ENCODE peak calls at places on chromosomes 1 and 21, in seven cellular contexts. One of them, this sample, is unnamed.

GRCh38 chr1:38336961-38337360 is 290.4 kb upstream of the POU3F1 start:
- DNase-seq in A673: no peak
- DNase-seq in ovary: no peak
- DNase-seq in pancreas: no peak
- DNase-seq in heart right ventricle: no peak
- DNase-seq in transverse colon: no peak
- DNase-seq in heart left ventricle: no peak
- DNase-seq in this sample: no peak

GRCh38 chr21:15221799-15222386 is 157.1 kb upstream of the NRIP1 start:
- DNase-seq in A673: no peak
- DNase-seq in ovary: no peak
- DNase-seq in pancreas: peak; percentile 17
- DNase-seq in heart right ventricle: peak; percentile 15
- DNase-seq in transverse colon: peak; percentile 10
- DNase-seq in heart left ventricle: peak; percentile 74
- DNase-seq in this sample: peak; percentile 7

GRCh38 chr1:173297798-173298391 is 90.8 kb upstream of the TNFSF4 start:
- DNase-seq in A673: no peak
- DNase-seq in ovary: no peak
- DNase-seq in pancreas: no peak
- DNase-seq in heart right ventricle: no peak
- DNase-seq in transverse colon: no peak
- DNase-seq in heart left ventricle: no peak
- DNase-seq in this sample: no peak

GRCh38 chr1:34425785-34426184 is 249.1 kb downstream of the C1orf94 start:
- DNase-seq in A673: no peak
- DNase-seq in ovary: no peak
- DNase-seq in pancreas: no peak
- DNase-seq in heart right ventricle: no peak
- DNase-seq in transverse colon: no peak
- DNase-seq in heart left ventricle: no peak
- DNase-seq in this sample: no peak

GRCh38 chr1:27789511-27790154 is 16.6 kb downstream of the STX12 start:
- DNase-seq in A673: no peak
- DNase-seq in ovary: no peak
- DNase-seq in pancreas: no peak
- DNase-seq in heart right ventricle: no peak
- DNase-seq in transverse colon: no peak
- DNase-seq in heart left ventricle: peak; percentile 35
- DNase-seq in this sample: no peak

GRCh38 chr21:10272216-10272615 is 249.2 kb upstream of the TPTE start:
- DNase-seq in A673: no peak
- DNase-seq in ovary: no peak
- DNase-seq in pancreas: no peak
- DNase-seq in heart right ventricle: no peak
- DNase-seq in transverse colon: no peak
- DNase-seq in heart left ventricle: no peak
- DNase-seq in this sample: no peak

GRCh38 chr1:167562697-167563096 is 9.1 kb upstream of the CREG1 start:
- DNase-seq in A673: no peak
- DNase-seq in ovary: no peak
- DNase-seq in pancreas: no peak
- DNase-seq in heart right ventricle: no peak
- DNase-seq in transverse colon: no peak
- DNase-seq in heart left ventricle: no peak
- DNase-seq in this sample: no peak

GRCh38 chr1:39946216-39946615 is 8.7 kb upstream of the MFSD2A start:
- DNase-seq in A673: no peak
- DNase-seq in ovary: no peak
- DNase-seq in pancreas: no peak
- DNase-seq in heart right ventricle: no peak
- DNase-seq in transverse colon: no peak
- DNase-seq in heart left ventricle: no peak
- DNase-seq in this sample: no peak

GRCh38 chr21:15422761-15423160 is 307.0 kb upstream of the USP25 start:
- DNase-seq in A673: no peak
- DNase-seq in ovary: no peak
- DNase-seq in pancreas: no peak
- DNase-seq in heart right ventricle: no peak
- DNase-seq in transverse colon: no peak
- DNase-seq in heart left ventricle: no peak
- DNase-seq in this sample: no peak

GRCh38 chr1:205451202-205451601 is 4.6 kb downstream of the BLACAT1 start:
- DNase-seq in A673: no peak
- DNase-seq in ovary: no peak
- DNase-seq in pancreas: no peak
- DNase-seq in heart right ventricle: no peak
- DNase-seq in transverse colon: no peak
- DNase-seq in heart left ventricle: no peak
- DNase-seq in this sample: no peak

GRCh38 chr1:168469690-168470089 is 74.1 kb downstream of the XCL2 start:
- DNase-seq in A673: peak; percentile 93
- DNase-seq in ovary: peak; percentile 39
- DNase-seq in pancreas: peak; percentile 30
- DNase-seq in heart right ventricle: peak; percentile 66
- DNase-seq in transverse colon: peak; percentile 60
- DNase-seq in heart left ventricle: peak; percentile 84
- DNase-seq in this sample: peak; percentile 46

GRCh38 chr1:235074335-235075120 is 54.1 kb downstream of the TOMM20 start:
- DNase-seq in A673: no peak
- DNase-seq in ovary: no peak
- DNase-seq in pancreas: peak; percentile 61
- DNase-seq in heart right ventricle: peak; percentile 44
- DNase-seq in transverse colon: peak; percentile 36
- DNase-seq in heart left ventricle: peak; percentile 66
- DNase-seq in this sample: no peak

DNA sequence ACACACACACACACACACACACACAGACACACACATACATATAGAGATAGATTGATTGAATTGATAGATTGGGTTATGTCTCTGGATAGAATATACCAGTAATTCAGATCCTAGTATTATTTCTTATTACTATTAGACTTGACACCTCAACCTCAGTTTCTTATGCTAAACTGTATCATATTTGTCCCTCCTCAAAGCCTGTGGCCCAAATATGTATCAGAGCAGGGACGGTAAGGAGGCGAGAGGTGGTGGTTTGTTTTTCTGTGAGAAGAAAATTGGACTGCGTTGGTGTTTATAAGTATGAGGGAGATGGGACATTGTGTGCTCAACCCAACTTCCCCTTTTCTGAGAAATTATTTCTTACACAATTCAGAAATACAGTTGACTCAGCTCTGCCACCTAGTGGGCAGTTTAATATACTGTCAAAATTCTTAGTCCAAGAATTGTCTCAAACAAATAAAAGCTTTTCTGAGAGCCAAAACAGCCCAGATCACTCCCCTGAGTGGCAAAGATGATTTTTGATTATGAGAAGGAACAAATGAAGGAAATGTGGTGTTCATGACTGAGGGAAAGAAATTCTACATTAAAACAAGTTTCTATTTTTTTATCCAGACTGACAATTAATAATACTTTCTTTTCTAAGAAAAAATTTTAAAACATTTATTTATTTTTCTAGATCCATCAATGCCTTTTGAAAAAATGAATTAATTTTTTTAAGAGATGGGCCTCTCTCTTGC is 10.8 kb upstream of the TXNIP start:
- DNase-seq in A673: peak; percentile 89
- DNase-seq in ovary: peak; percentile 60
- DNase-seq in pancreas: peak; percentile 66
- DNase-seq in heart right ventricle: no peak
- DNase-seq in transverse colon: peak; percentile 74
- DNase-seq in heart left ventricle: peak; percentile 57
- DNase-seq in this sample: peak; percentile 21
- H3K27ac ChIP-seq in A673: no peak overlapping the region
- H3K27ac ChIP-seq in ovary: no peak overlapping the region
- H3K27ac ChIP-seq in pancreas: no peak overlapping the region
- H3K27ac ChIP-seq in heart right ventricle: peak overlapping the region; percentile 78
- H3K27ac ChIP-seq in transverse colon: peak overlapping the region; percentile 88
- H3K27ac ChIP-seq in heart left ventricle: peak overlapping the region; percentile 92
- H3K27ac ChIP-seq in this sample: peak overlapping the region; percentile 78

GRCh38 chr1:155285631-155286044 is 8.4 kb downstream of the HCN3 start:
- DNase-seq in A673: no peak
- DNase-seq in ovary: no peak
- DNase-seq in pancreas: no peak
- DNase-seq in heart right ventricle: no peak
- DNase-seq in transverse colon: no peak
- DNase-seq in heart left ventricle: no peak
- DNase-seq in this sample: no peak

GRCh38 chr1:155284476-155284875 is 7.2 kb downstream of the HCN3 start:
- DNase-seq in A673: no peak
- DNase-seq in ovary: no peak
- DNase-seq in pancreas: no peak
- DNase-seq in heart right ventricle: no peak
- DNase-seq in transverse colon: no peak
- DNase-seq in heart left ventricle: no peak
- DNase-seq in this sample: no peak

GRCh38 chr1:155285063-155285462 is 7.8 kb downstream of the HCN3 start:
- DNase-seq in A673: no peak
- DNase-seq in ovary: no peak
- DNase-seq in pancreas: no peak
- DNase-seq in heart right ventricle: no peak
- DNase-seq in transverse colon: no peak
- DNase-seq in heart left ventricle: no peak
- DNase-seq in this sample: no peak

GRCh38 chr1:155278689-155279160 is 1.5 kb downstream of the HCN3 start:
- DNase-seq in A673: no peak
- DNase-seq in ovary: no peak
- DNase-seq in pancreas: no peak
- DNase-seq in heart right ventricle: no peak
- DNase-seq in transverse colon: no peak
- DNase-seq in heart left ventricle: no peak
- DNase-seq in this sample: no peak

DNA sequence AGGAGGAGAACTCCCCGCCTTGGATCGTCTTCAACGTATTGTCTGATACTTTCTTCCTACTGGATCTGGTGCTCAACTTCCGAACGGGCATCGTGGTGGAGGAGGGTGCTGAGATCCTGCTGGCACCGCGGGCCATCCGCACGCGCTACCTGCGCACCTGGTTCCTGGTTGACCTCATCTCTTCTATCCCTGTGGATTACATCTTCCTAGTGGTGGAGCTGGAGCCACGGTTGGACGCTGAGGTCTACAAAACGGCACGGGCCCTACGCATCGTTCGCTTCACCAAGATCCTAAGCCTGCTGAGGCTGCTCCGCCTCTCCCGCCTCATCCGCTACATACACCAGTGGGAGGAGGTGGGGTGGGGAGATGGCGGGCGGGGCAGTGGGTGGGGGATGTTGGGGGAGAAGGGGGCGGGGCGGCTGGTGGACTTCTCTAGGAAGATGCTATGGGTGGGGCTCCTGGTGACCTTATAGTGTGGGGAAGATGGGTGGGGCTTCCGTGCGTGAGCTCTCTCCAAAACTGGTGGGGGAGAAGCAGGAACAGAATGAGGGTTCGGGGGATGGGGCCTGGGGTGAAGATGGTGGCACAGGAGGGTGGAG is 5.3 kb downstream of the HCN3 start:
- DNase-seq in A673: no peak
- DNase-seq in ovary: no peak
- DNase-seq in pancreas: no peak
- DNase-seq in heart right ventricle: no peak
- DNase-seq in transverse colon: no peak
- DNase-seq in heart left ventricle: no peak
- DNase-seq in this sample: no peak
- TF ChIP-seq CTCF in A673: no peak
- TF ChIP-seq CTCF in ovary: no peak
- TF ChIP-seq CTCF in pancreas: no peak
- TF ChIP-seq CTCF in heart right ventricle: no peak
- TF ChIP-seq CTCF in transverse colon: no peak
- TF ChIP-seq CTCF in heart left ventricle: no peak
- TF ChIP-seq CTCF in this sample: no peak

GRCh38 chr1:207300970-207301369 is 20.5 kb upstream of the CD55 start:
- DNase-seq in A673: no peak
- DNase-seq in ovary: no peak
- DNase-seq in pancreas: no peak
- DNase-seq in heart right ventricle: no peak
- DNase-seq in transverse colon: no peak
- DNase-seq in heart left ventricle: no peak
- DNase-seq in this sample: no peak

GRCh38 chr1:207304710-207305151 is 16.7 kb upstream of the CD55 start:
- DNase-seq in A673: no peak
- DNase-seq in ovary: no peak
- DNase-seq in pancreas: no peak
- DNase-seq in heart right ventricle: no peak
- DNase-seq in transverse colon: no peak
- DNase-seq in heart left ventricle: no peak
- DNase-seq in this sample: no peak

GRCh38 chr1:207306023-207306422 is 15.5 kb upstream of the CD55 start:
- DNase-seq in A673: no peak
- DNase-seq in ovary: no peak
- DNase-seq in pancreas: no peak
- DNase-seq in heart right ventricle: no peak
- DNase-seq in transverse colon: no peak
- DNase-seq in heart left ventricle: no peak
- DNase-seq in this sample: no peak

GRCh38 chr1:207306603-207307002 is 14.9 kb upstream of the CD55 start:
- DNase-seq in A673: no peak
- DNase-seq in ovary: no peak
- DNase-seq in pancreas: no peak
- DNase-seq in heart right ventricle: no peak
- DNase-seq in transverse colon: no peak
- DNase-seq in heart left ventricle: no peak
- DNase-seq in this sample: no peak

GRCh38 chr1:207302618-207303408 is 18.7 kb upstream of the CD55 start:
- DNase-seq in A673: no peak
- DNase-seq in ovary: no peak
- DNase-seq in pancreas: no peak
- DNase-seq in heart right ventricle: no peak
- DNase-seq in transverse colon: no peak
- DNase-seq in heart left ventricle: no peak
- DNase-seq in this sample: no peak
- H3K4me1 ChIP-seq in A673: no peaks in the 10 kb centered on the region
- H3K4me1 ChIP-seq in ovary: no peaks in the 10 kb centered on the region
- H3K4me1 ChIP-seq in pancreas: no peaks in the 10 kb centered on the region
- H3K4me1 ChIP-seq in heart right ventricle: no peaks in the 10 kb centered on the region
- H3K4me1 ChIP-seq in transverse colon: no peaks in the 10 kb centered on the region
- H3K4me1 ChIP-seq in heart left ventricle: peaks cover 18% of the 10 kb centered on the region
- H3K4me1 ChIP-seq in this sample: no peaks in the 10 kb centered on the region

GRCh38 chr1:182674346-182675246 is 9.8 kb downstream of the RGS8 start:
- DNase-seq in A673: no peak
- DNase-seq in ovary: peak; percentile 37
- DNase-seq in pancreas: no peak
- DNase-seq in heart right ventricle: peak; percentile 22
- DNase-seq in transverse colon: no peak
- DNase-seq in heart left ventricle: no peak
- DNase-seq in this sample: peak; percentile 42
- H3K27ac ChIP-seq in A673: no peak overlapping the region
- H3K27ac ChIP-seq in ovary: no peak overlapping the region
- H3K27ac ChIP-seq in pancreas: no peak overlapping the region
- H3K27ac ChIP-seq in heart right ventricle: peak overlapping the region; percentile 38
- H3K27ac ChIP-seq in transverse colon: no peak overlapping the region
- H3K27ac ChIP-seq in heart left ventricle: peak overlapping the region; percentile 19
- H3K27ac ChIP-seq in this sample: peak overlapping the region; percentile 53

DNA sequence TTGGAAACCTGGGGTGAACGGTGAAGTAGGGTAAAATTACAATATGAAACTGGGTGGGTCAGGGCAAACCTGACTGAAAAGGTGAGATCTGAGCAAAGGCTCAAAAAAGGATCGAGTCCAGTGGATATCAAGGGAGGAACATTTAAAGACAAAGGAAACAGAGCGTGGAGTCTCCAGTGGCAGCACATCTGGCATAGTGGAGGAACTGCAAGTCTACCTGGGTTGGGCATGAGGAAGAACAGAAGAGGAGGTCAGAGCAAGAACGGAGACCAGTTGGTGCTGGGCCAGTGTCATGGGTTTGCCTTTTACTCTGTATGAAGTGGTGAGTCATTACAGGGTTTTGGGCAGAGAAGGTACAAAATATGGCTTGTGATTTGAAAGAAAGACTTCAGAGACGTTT is 163.7 kb downstream of the NTPCR start:
- DNase-seq in A673: no peak
- DNase-seq in ovary: no peak
- DNase-seq in pancreas: no peak
- DNase-seq in heart right ventricle: no peak
- DNase-seq in transverse colon: no peak
- DNase-seq in heart left ventricle: no peak
- DNase-seq in this sample: no peak
- TF ChIP-seq CTCF in A673: no peak
- TF ChIP-seq CTCF in ovary: no peak
- TF ChIP-seq CTCF in pancreas: no peak
- TF ChIP-seq CTCF in heart right ventricle: no peak
- TF ChIP-seq CTCF in transverse colon: no peak
- TF ChIP-seq CTCF in heart left ventricle: no peak
- TF ChIP-seq CTCF in this sample: no peak